ENCODE peak calls at places on chromosomes 13 and 19, in six cellular contexts. One of them, this sample, is unnamed.

GRCh38 chr19:49888478-49888901 is 8.2 kb downstream of the IL4I1 start:
- DNase-seq in BE2C: no peak
- DNase-seq in body of pancreas: no peak
- DNase-seq in K562: no peak
- DNase-seq in adrenal gland: no peak
- DNase-seq in heart right ventricle: no peak
- DNase-seq in this sample: no peak

GRCh38 chr13:27533155-27533643 is 82.8 kb upstream of the MTIF3 start:
- DNase-seq in body of pancreas: peak; percentile 90
- DNase-seq in adrenal gland: peak; percentile 93
- DNase-seq in BE2C: peak; percentile 85
- DNase-seq in heart right ventricle: peak; percentile 79
- DNase-seq in K562: peak; percentile 52
- DNase-seq in this sample: peak; percentile 86

GRCh38 chr13:65613004-65613403 is 1617.1 kb downstream of the PCDH9 start:
- DNase-seq in body of pancreas: no peak
- DNase-seq in adrenal gland: no peak
- DNase-seq in heart right ventricle: no peak
- DNase-seq in K562: peak; percentile 4
- DNase-seq in BE2C: no peak
- DNase-seq in this sample: peak; percentile 18

GRCh38 chr19:39419003-39419402 is 6.5 kb downstream of the PLEKHG2 start:
- DNase-seq in BE2C: no peak
- DNase-seq in K562: no peak
- DNase-seq in adrenal gland: no peak
- DNase-seq in body of pancreas: no peak
- DNase-seq in heart right ventricle: no peak
- DNase-seq in this sample: no peak

GRCh38 chr13:98821372-98822237 is 69.1 kb upstream of the SLC15A1 start:
- DNase-seq in body of pancreas: peak; percentile 49
- DNase-seq in K562: no peak
- DNase-seq in heart right ventricle: no peak
- DNase-seq in BE2C: no peak
- DNase-seq in adrenal gland: peak; percentile 41
- DNase-seq in this sample: no peak

GRCh38 chr13:112079696-112080095 is 12.7 kb downstream of the SOX1 start:
- DNase-seq in adrenal gland: no peak
- DNase-seq in body of pancreas: no peak
- DNase-seq in heart right ventricle: no peak
- DNase-seq in K562: no peak
- DNase-seq in BE2C: no peak
- DNase-seq in this sample: no peak

GRCh38 chr13:73601708-73602107 is 532.5 kb downstream of the KLF12 start:
- DNase-seq in heart right ventricle: no peak
- DNase-seq in adrenal gland: no peak
- DNase-seq in body of pancreas: no peak
- DNase-seq in K562: no peak
- DNase-seq in BE2C: no peak
- DNase-seq in this sample: no peak

GRCh38 chr13:60047943-60048342 is 115.8 kb downstream of the DIAPH3 start:
- DNase-seq in heart right ventricle: no peak
- DNase-seq in body of pancreas: no peak
- DNase-seq in adrenal gland: no peak
- DNase-seq in BE2C: peak; percentile 14
- DNase-seq in K562: no peak
- DNase-seq in this sample: peak; percentile 83

GRCh38 chr13:28100149-28101121 is at the start of gene FLT3:
- DNase-seq in body of pancreas: peak; percentile 71
- DNase-seq in heart right ventricle: no peak
- DNase-seq in adrenal gland: no peak
- DNase-seq in BE2C: peak; percentile 16
- DNase-seq in K562: peak; percentile 11
- DNase-seq in this sample: peak; percentile 61

GRCh38 chr13:35512271-35512920 is 35.9 kb upstream of the MAB21L1 start:
- DNase-seq in heart right ventricle: no peak
- DNase-seq in BE2C: no peak
- DNase-seq in K562: no peak
- DNase-seq in body of pancreas: peak; percentile 44
- DNase-seq in adrenal gland: peak; percentile 33
- DNase-seq in this sample: no peak

GRCh38 chr13:102452831-102453230 is 51.0 kb upstream of the FGF14 start:
- DNase-seq in K562: no peak
- DNase-seq in body of pancreas: no peak
- DNase-seq in heart right ventricle: no peak
- DNase-seq in BE2C: peak; percentile 28
- DNase-seq in adrenal gland: no peak
- DNase-seq in this sample: no peak

GRCh38 chr13:51246411-51247298 is 24.5 kb downstream of the FAM124A start:
- DNase-seq in body of pancreas: no peak
- DNase-seq in K562: no peak
- DNase-seq in BE2C: peak; percentile 71
- DNase-seq in adrenal gland: no peak
- DNase-seq in heart right ventricle: peak; percentile 65
- DNase-seq in this sample: no peak

GRCh38 chr19:6735181-6735891 is 2.0 kb downstream of the GPR108 start:
- DNase-seq in K562: no peak
- DNase-seq in body of pancreas: no peak
- DNase-seq in heart right ventricle: no peak
- DNase-seq in adrenal gland: no peak
- DNase-seq in BE2C: no peak
- DNase-seq in this sample: no peak

GRCh38 chr13:99687728-99688397 is 186.6 kb downstream of the TM9SF2 start:
- DNase-seq in heart right ventricle: no peak
- DNase-seq in body of pancreas: no peak
- DNase-seq in K562: no peak
- DNase-seq in BE2C: no peak
- DNase-seq in adrenal gland: no peak
- DNase-seq in this sample: no peak

GRCh38 chr13:22432690-22433089 is 748.1 kb upstream of the SGCG start:
- DNase-seq in BE2C: no peak
- DNase-seq in K562: no peak
- DNase-seq in adrenal gland: no peak
- DNase-seq in heart right ventricle: no peak
- DNase-seq in body of pancreas: no peak
- DNase-seq in this sample: no peak

DNA sequence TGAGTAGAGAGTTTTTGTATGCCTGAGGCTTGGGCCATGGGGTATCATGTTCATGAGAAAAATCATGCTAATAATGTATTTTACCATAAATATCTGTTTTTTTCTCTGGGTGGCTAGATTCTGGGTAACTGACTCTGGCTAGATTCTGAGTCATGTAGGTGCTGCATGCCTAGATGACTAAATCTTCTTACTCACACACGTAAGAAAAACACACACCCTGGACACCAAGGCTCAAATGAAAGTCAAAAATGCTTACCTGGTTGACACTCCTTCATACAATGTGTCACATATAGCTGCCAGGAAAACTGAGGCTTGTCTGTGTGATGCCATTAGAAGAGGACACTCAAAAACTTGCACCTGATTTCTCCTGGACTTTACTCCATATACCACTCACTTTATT is 597.4 kb upstream of the SLITRK1 start:
- DNase-seq in BE2C: no peak
- DNase-seq in K562: no peak
- DNase-seq in body of pancreas: no peak
- DNase-seq in adrenal gland: no peak
- DNase-seq in heart right ventricle: no peak
- DNase-seq in this sample: no peak
- H3K4me1 ChIP-seq in BE2C: no peaks in the 10 kb centered on the region
- H3K4me1 ChIP-seq in K562: no peaks in the 10 kb centered on the region
- H3K4me1 ChIP-seq in body of pancreas: no peaks in the 10 kb centered on the region
- H3K4me1 ChIP-seq in adrenal gland: no peaks in the 10 kb centered on the region
- H3K4me1 ChIP-seq in heart right ventricle: no peaks in the 10 kb centered on the region
- H3K4me1 ChIP-seq in this sample: no peaks in the 10 kb centered on the region

GRCh38 chr19:2209408-2209807 is 26.7 kb downstream of the PLEKHJ1 start:
- DNase-seq in heart right ventricle: no peak
- DNase-seq in adrenal gland: no peak
- DNase-seq in body of pancreas: no peak
- DNase-seq in K562: no peak
- DNase-seq in BE2C: no peak
- DNase-seq in this sample: no peak
- H3K36me3 ChIP-seq in heart right ventricle: peaks cover 42% of the 10 kb centered on the region
- H3K36me3 ChIP-seq in adrenal gland: no peaks in the 10 kb centered on the region
- H3K36me3 ChIP-seq in body of pancreas: peaks cover 22% of the 10 kb centered on the region
- H3K36me3 ChIP-seq in K562: peaks cover 94% of the 10 kb centered on the region
- H3K36me3 ChIP-seq in BE2C: peaks cover 67% of the 10 kb centered on the region
- H3K36me3 ChIP-seq in this sample: peaks cover 53% of the 10 kb centered on the region

DNA sequence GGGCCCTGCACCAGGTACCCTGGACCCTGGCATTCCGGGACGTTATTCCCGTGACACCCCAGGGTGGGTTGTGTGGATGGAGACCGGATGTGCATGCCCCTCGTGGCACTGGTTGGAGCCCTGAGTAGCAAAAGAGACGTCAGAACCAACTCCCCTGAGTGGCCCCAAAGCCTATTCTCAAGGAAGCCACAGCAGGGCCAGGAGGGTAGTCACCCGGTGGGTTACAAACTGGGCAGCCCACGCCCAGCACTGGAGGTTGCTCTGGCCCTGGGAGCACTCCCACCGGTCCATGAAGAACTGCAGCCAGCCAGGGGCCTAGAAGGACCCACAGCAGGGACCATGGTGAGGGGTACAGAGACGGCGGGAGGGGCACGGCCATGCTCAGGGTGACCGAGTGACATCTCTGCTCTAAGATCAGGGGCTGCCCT is 7.5 kb downstream of the KLF16 start:
- DNase-seq in body of pancreas: no peak
- DNase-seq in adrenal gland: no peak
- DNase-seq in BE2C: no peak
- DNase-seq in K562: no peak
- DNase-seq in heart right ventricle: no peak
- DNase-seq in this sample: no peak
- H3K4me1 ChIP-seq in body of pancreas: peaks cover 68% of the 10 kb centered on the region
- H3K4me1 ChIP-seq in adrenal gland: peaks cover 43% of the 10 kb centered on the region
- H3K4me1 ChIP-seq in BE2C: peaks cover 49% of the 10 kb centered on the region
- H3K4me1 ChIP-seq in K562: peaks cover 99% of the 10 kb centered on the region
- H3K4me1 ChIP-seq in heart right ventricle: peaks cover 73% of the 10 kb centered on the region
- H3K4me1 ChIP-seq in this sample: peaks cover 45% of the 10 kb centered on the region

GRCh38 chr19:51699170-51699569 is 6.0 kb downstream of the SPACA6 start:
- DNase-seq in adrenal gland: no peak
- DNase-seq in BE2C: no peak
- DNase-seq in body of pancreas: no peak
- DNase-seq in heart right ventricle: no peak
- DNase-seq in K562: no peak
- DNase-seq in this sample: no peak
- H3K36me3 ChIP-seq in adrenal gland: no peaks in the 10 kb centered on the region
- H3K36me3 ChIP-seq in BE2C: peaks cover 60% of the 10 kb centered on the region
- H3K36me3 ChIP-seq in body of pancreas: no peaks in the 10 kb centered on the region
- H3K36me3 ChIP-seq in heart right ventricle: peaks cover 17% of the 10 kb centered on the region
- H3K36me3 ChIP-seq in K562: peaks cover 56% of the 10 kb centered on the region
- H3K36me3 ChIP-seq in this sample: peaks cover 16% of the 10 kb centered on the region

DNA sequence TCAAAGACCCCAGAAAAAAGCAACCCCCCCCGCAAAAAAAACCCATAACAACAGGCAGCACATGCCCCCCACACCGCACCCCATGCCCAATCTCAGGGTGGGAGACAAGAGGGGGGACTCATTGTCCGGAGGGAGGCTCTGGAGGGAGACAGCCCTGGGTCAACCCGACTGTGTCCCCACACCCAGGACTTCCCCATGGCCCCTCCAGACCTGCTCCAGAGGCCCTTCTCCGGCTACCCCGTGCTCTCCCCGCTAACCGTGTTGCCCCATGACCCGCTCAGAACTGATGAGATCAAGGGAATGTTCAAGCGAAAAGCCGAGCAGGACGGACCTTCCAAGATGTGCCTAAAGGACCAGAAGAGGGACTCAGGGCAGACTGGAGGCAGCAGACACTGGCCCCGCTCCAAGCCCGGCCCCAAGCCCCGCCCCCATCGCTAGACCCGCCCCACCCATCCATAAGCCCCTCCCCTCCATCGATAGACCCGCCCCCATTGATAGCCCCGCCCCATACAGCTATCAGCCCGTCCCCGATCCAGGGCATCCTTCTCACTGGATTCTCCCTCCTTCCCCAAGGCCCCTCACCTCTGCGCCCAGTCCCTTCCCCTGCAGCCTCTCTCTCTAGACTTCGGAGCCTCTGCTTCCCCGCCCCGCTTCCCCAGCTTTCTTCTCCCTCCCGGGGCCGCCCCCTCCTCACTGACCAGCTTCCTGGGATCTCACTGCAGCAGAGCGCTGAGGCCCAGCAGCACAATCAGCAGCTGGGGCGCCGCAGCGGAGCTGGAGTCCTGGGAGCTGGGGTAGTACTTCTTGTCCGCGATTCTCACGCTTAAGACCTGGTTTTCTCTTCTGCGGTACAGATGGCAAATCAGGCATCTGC is 2.2 kb downstream of the BST2 start:
- DNase-seq in K562: peak; percentile 97
- DNase-seq in body of pancreas: no peak
- DNase-seq in BE2C: peak; percentile 80
- DNase-seq in adrenal gland: peak; percentile 80
- DNase-seq in heart right ventricle: no peak
- DNase-seq in this sample: peak; percentile 63
- H3K4me1 ChIP-seq in K562: peaks cover 44% of the 10 kb centered on the region
- H3K4me1 ChIP-seq in body of pancreas: no peaks in the 10 kb centered on the region
- H3K4me1 ChIP-seq in BE2C: peaks cover 22% of the 10 kb centered on the region
- H3K4me1 ChIP-seq in adrenal gland: peaks cover 42% of the 10 kb centered on the region
- H3K4me1 ChIP-seq in heart right ventricle: peaks cover 29% of the 10 kb centered on the region
- H3K4me1 ChIP-seq in this sample: peaks cover 22% of the 10 kb centered on the region

DNA sequence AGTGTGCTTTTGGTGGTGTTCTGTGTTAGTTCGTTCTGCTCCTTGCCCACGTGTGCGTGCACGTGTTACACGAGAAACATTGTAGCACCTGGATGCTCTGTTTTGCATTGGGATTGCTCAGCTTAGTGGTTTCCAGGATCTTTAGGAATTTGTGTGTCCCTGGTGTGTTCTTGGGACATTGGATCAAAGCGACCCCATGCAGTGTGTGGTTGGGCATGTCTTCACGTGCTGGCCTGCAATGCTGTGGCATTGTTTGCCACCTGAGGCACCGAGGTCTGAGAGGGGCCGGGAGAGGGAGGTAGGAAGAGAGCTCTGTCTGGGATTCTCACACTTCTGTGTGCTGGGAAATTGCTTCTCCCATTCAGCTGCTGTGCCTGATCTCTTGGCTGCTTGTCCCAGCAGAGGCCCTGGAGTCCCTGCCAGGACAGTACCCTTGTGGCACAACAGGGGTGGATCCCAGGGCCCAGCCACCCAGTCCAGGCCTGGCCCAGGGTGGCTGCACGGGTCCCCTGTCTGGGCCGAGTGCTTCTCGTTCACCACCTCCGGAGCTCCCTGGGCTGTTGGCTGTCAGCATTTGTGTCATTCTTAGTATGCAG is 11.3 kb downstream of the PLEKHJ1 start:
- DNase-seq in K562: no peak
- DNase-seq in body of pancreas: peak; percentile 61
- DNase-seq in heart right ventricle: no peak
- DNase-seq in BE2C: no peak
- DNase-seq in adrenal gland: no peak
- DNase-seq in this sample: no peak
- H3K36me3 ChIP-seq in K562: peaks cover 91% of the 10 kb centered on the region
- H3K36me3 ChIP-seq in body of pancreas: peaks cover 26% of the 10 kb centered on the region
- H3K36me3 ChIP-seq in heart right ventricle: peaks cover 45% of the 10 kb centered on the region
- H3K36me3 ChIP-seq in BE2C: peaks cover 84% of the 10 kb centered on the region
- H3K36me3 ChIP-seq in adrenal gland: no peaks in the 10 kb centered on the region
- H3K36me3 ChIP-seq in this sample: peaks cover 53% of the 10 kb centered on the region